ENCODE peak calls at places on chromosome 12, in ten cellular contexts. V, H, A, I, J, C, K, W, Q and B are unnamed samples.
A peak's percentile ranks its signal among the peaks of the same experiment; 100 is the strongest.

GRCh38 chr12:1949771-1950470 is 31.5 kb upstream of the CACNA2D4 start:
- DNase-seq in V (no peak), H (no peak), A (no peak), I (no peak), J (peak; percentile 4), C (no peak), K (no peak), W (no peak), Q (no peak), B (no peak)

GRCh38 chr12:87163122-87163521 is 866.1 kb downstream of the C12orf50 start:
- DNase-seq in V (no peak), H (peak; percentile 3), A (no peak), I (no peak), J (no peak), C (no peak), K (no peak), W (no peak), Q (no peak), B (no peak)

GRCh38 chr12:117045175-117045997 is 53.8 kb downstream of the TESC start:
- DNase-seq in V (no peak), H (no peak), A (no peak), I (no peak), J (no peak), C (no peak), K (no peak), W (no peak), Q (no peak), B (no peak)

GRCh38 chr12:124167141-124167540 is 127.8 kb upstream of the RFLNA start:
- DNase-seq in V (no peak), H (no peak), A (no peak), I (no peak), J (no peak), C (no peak), K (no peak), W (no peak), Q (no peak), B (no peak)

GRCh38 chr12:110245278-110245868 is 35.7 kb upstream of the ATP2A2 start:
- DNase-seq in V (peak; percentile 9), H (peak; percentile 55), A (peak; percentile 52), I (no peak), J (no peak), C (no peak), K (no peak), W (peak; percentile 36), Q (peak; percentile 64), B (peak; percentile 57)

GRCh38 chr12:6632026-6632978 is 3.5 kb downstream of the LPAR5 start:
- DNase-seq in V (no peak), H (peak; percentile 61), A (peak; percentile 77), I (no peak), J (no peak), C (no peak), K (no peak), W (peak; percentile 37), Q (peak; percentile 75), B (no peak)

GRCh38 chr12:113586461-113586860 is 114.8 kb upstream of the LHX5 start:
- DNase-seq in V (no peak), H (no peak), A (no peak), I (no peak), J (no peak), C (no peak), K (no peak), W (no peak), Q (no peak), B (no peak)

GRCh38 chr12:30985814-30986452 is 59.4 kb downstream of the TSPAN11 start:
- DNase-seq in V (no peak), H (peak; percentile 76), A (peak; percentile 74), I (no peak), J (peak; percentile 78), C (no peak), K (no peak), W (peak; percentile 40), Q (peak; percentile 19), B (peak; percentile 76)

GRCh38 chr12:442235-442884 is 17.4 kb upstream of the B4GALNT3 start:
- DNase-seq in V (no peak), H (peak; percentile 70), A (peak; percentile 39), I (no peak), J (peak; percentile 60), C (peak; percentile 18), K (peak; percentile 18), W (peak; percentile 52), Q (peak; percentile 55), B (peak; percentile 69)

GRCh38 chr12:6430124-6430989 is 14.4 kb upstream of the CD27 start:
- DNase-seq in V (no peak), H (no peak), A (no peak), I (peak; percentile 43), J (peak; percentile 93), C (peak; percentile 97), K (no peak), W (peak; percentile 98), Q (no peak), B (no peak)

GRCh38 chr12:113241191-113242017 is 20.1 kb downstream of the TPCN1 start:
- DNase-seq in V (no peak), H (no peak), A (no peak), I (no peak), J (peak; percentile 85), C (peak; percentile 95), K (no peak), W (peak; percentile 95), Q (no peak), B (no peak)

GRCh38 chr12:132761032-132761910 is at the start of gene ANKLE2:
- DNase-seq in V (peak; percentile 67), H (peak; percentile 88), A (peak; percentile 90), I (no peak), J (peak; percentile 81), C (peak; percentile 18), K (no peak), W (peak; percentile 75), Q (peak; percentile 80), B (peak; percentile 42)

GRCh38 chr12:34291426-34291901 is 269.2 kb downstream of the ALG10 start:
- DNase-seq in V (no peak), H (no peak), A (no peak), I (no peak), J (no peak), C (no peak), K (no peak), W (no peak), Q (no peak), B (no peak)

GRCh38 chr12:116879509-116880212 is 1.6 kb downstream of the HRK start:
- DNase-seq in V (no peak), H (peak; percentile 32), A (peak; percentile 44), I (no peak), J (no peak), C (no peak), K (no peak), W (no peak), Q (no peak), B (no peak)

GRCh38 chr12:124512667-124513296 is 54.6 kb downstream of the NCOR2 start:
- DNase-seq in V (no peak), H (peak; percentile 97), A (no peak), I (peak; percentile 94), J (peak; percentile 96), C (peak; percentile 80), K (peak; percentile 51), W (peak; percentile 98), Q (no peak), B (peak; percentile 84)

GRCh38 chr12:80064269-80064668 is 35.1 kb upstream of the OTOGL start:
- DNase-seq in V (no peak), H (no peak), A (no peak), I (no peak), J (peak; percentile 68), C (no peak), K (no peak), W (no peak), Q (no peak), B (no peak)